ENCODE peak calls at places on chromosomes 3 and 15, in ten cellular contexts. Z, E, S, C, J, Y, W, R, T and I are unnamed samples.

GRCh38 chr15:63048986-63049665 is 6.6 kb downstream of the TPM1 start:
- DNase-seq in Z (peak; percentile 13), E (no peak), S (peak; percentile 72), C (peak; percentile 60), J (peak; percentile 70), Y (peak; percentile 75), W (peak; percentile 47), R (peak; percentile 78), T (no peak), I (no peak)

GRCh38 chr15:85627245-85627935 is 167.3 kb downstream of the KLHL25 start:
- DNase-seq in Z (no peak), E (no peak), S (no peak), C (no peak), J (peak; percentile 45), Y (no peak), W (no peak), R (no peak), T (no peak), I (no peak)

GRCh38 chr3:39454818-39455217 is 12.7 kb upstream of the MOBP start:
- DNase-seq in Z (no peak), E (no peak), S (no peak), C (no peak), J (no peak), Y (no peak), W (no peak), R (no peak), T (no peak), I (no peak)

GRCh38 chr15:64883097-64883581 is 28.6 kb upstream of the ANKDD1A start:
- DNase-seq in Z (no peak), E (no peak), S (peak; percentile 49), C (no peak), J (peak; percentile 40), Y (peak; percentile 40), W (peak; percentile 52), R (no peak), T (peak; percentile 32), I (no peak)

GRCh38 chr3:151766454-151766853 is 32.7 kb downstream of the AADACL2 start:
- DNase-seq in Z (no peak), E (no peak), S (peak; percentile 85), C (peak; percentile 41), J (no peak), Y (peak; percentile 44), W (peak; percentile 60), R (peak; percentile 75), T (no peak), I (no peak)

GRCh38 chr15:25238126-25238525 is 200.7 kb downstream of the UBE3A start:
- DNase-seq in Z (no peak), E (no peak), S (no peak), C (no peak), J (no peak), Y (no peak), W (no peak), R (no peak), T (no peak), I (no peak)

GRCh38 chr3:89113887-89114840 is 6.7 kb downstream of the EPHA3 start:
- DNase-seq in Z (no peak), E (no peak), S (peak; percentile 6), C (peak; percentile 75), J (peak; percentile 40), Y (peak; percentile 72), W (peak; percentile 38), R (peak; percentile 69), T (no peak), I (peak; percentile 21)

GRCh38 chr3:18234717-18235335 is 190.3 kb downstream of the SATB1 start:
- DNase-seq in Z (no peak), E (no peak), S (peak; percentile 51), C (no peak), J (no peak), Y (no peak), W (no peak), R (peak; percentile 71), T (no peak), I (no peak)

GRCh38 chr3:4976109-4976508 is 3.1 kb upstream of the BHLHE40 start:
- DNase-seq in Z (peak; percentile 51), E (peak; percentile 79), S (peak; percentile 73), C (peak; percentile 85), J (peak; percentile 75), Y (peak; percentile 78), W (peak; percentile 81), R (peak; percentile 68), T (no peak), I (no peak)

GRCh38 chr3:98039322-98040024 is 4.4 kb upstream of the GABRR3 start:
- DNase-seq in Z (peak; percentile 53), E (peak; percentile 91), S (peak; percentile 86), C (peak; percentile 86), J (peak; percentile 79), Y (peak; percentile 83), W (peak; percentile 89), R (peak; percentile 89), T (peak; percentile 61), I (peak; percentile 71)

GRCh38 chr3:136547293-136547692 is 204.9 kb downstream of the STAG1 start:
- DNase-seq in Z (no peak), E (peak; percentile 58), S (peak; percentile 61), C (no peak), J (no peak), Y (no peak), W (peak; percentile 26), R (peak; percentile 16), T (no peak), I (no peak)

GRCh38 chr3:80676869-80677268 is 909.1 kb upstream of the ROBO1 start:
- DNase-seq in Z (no peak), E (no peak), S (no peak), C (no peak), J (no peak), Y (no peak), W (no peak), R (no peak), T (no peak), I (no peak)

GRCh38 chr3:126781889-126782491 is 78.0 kb downstream of the CHCHD6 start:
- DNase-seq in Z (no peak), E (no peak), S (peak; percentile 88), C (peak; percentile 31), J (no peak), Y (peak; percentile 88), W (peak; percentile 95), R (peak; percentile 50), T (no peak), I (no peak)

GRCh38 chr3:187227658-187228258 is 30.5 kb downstream of the RTP1 start:
- DNase-seq in Z (no peak), E (no peak), S (peak; percentile 89), C (peak; percentile 45), J (no peak), Y (peak; percentile 89), W (peak; percentile 84), R (peak; percentile 84), T (no peak), I (no peak)

GRCh38 chr3:131067983-131068382 is 41.3 kb downstream of the NEK11 start:
- DNase-seq in Z (no peak), E (peak; percentile 27), S (no peak), C (no peak), J (no peak), Y (no peak), W (no peak), R (no peak), T (no peak), I (no peak)

GRCh38 chr15:85973584-85974347 is 105.9 kb upstream of the AGBL1 start:
- DNase-seq in Z (no peak), E (no peak), S (peak; percentile 33), C (no peak), J (no peak), Y (no peak), W (no peak), R (no peak), T (no peak), I (no peak)